ENCODE peak calls at places on chromosomes 4 and X, in eight cellular contexts. T, I, A, W, R, E, Y and P are unnamed samples.

GRCh38 chrX:46687619-46688018 is 71.3 kb downstream of the SLC9A7 start:
- DNase-seq in E (no peak), R (no peak), I (no peak), W (no peak), Y (no peak), A (no peak), T (no peak), P (no peak)

GRCh38 chrX:24334473-24334872 is 20.6 kb upstream of the SUPT20HL2 start:
- DNase-seq in R (no peak), W (no peak), A (no peak), I (no peak), E (no peak), Y (no peak), T (no peak), P (no peak)

GRCh38 chr4:57612279-57612678 is 502.1 kb upstream of the IGFBP7 start:
- DNase-seq in Y (no peak), R (no peak), A (no peak), I (no peak), E (no peak), T (no peak), W (no peak), P (peak; percentile 27)

GRCh38 chrX:31836479-31836878 is 764.6 kb upstream of the FTHL17 start:
- DNase-seq in R (no peak), A (no peak), W (no peak), Y (no peak), E (no peak), I (no peak), T (no peak), P (no peak)

GRCh38 chr4:120749445-120750151 is 172.9 kb downstream of the PRDM5 start:
- DNase-seq in T (no peak), Y (no peak), R (no peak), I (no peak), W (no peak), A (no peak), E (no peak), P (no peak)

GRCh38 chrX:66015152-66015827 is 24.6 kb downstream of the VSIG4 start:
- DNase-seq in R (no peak), I (no peak), Y (no peak), W (no peak), T (no peak), E (no peak), A (no peak), P (no peak)

GRCh38 chr4:36734296-36734695 is 452.9 kb downstream of the DTHD1 start:
- DNase-seq in I (no peak), Y (no peak), W (no peak), R (no peak), T (no peak), E (no peak), A (no peak), P (no peak)

GRCh38 chr4:122218762-122219161 is 66.6 kb downstream of the BLTP1 start:
- DNase-seq in I (no peak), T (no peak), W (peak; percentile 7), R (no peak), Y (no peak), E (no peak), A (no peak), P (no peak)

GRCh38 chrX:1221296-1221845 is 8.9 kb upstream of the CRLF2 start:
- DNase-seq in A (no peak), E (no peak), T (no peak), W (no peak), I (no peak), R (no peak), Y (no peak), P (no peak)

GRCh38 chrX:24782011-24782410 is 88.3 kb downstream of the POLA1 start:
- DNase-seq in W (no peak), E (no peak), Y (no peak), T (no peak), R (no peak), A (no peak), I (no peak), P (no peak)

GRCh38 chr4:142813388-142813787 is 32.7 kb downstream of the INPP4B start:
- DNase-seq in I (no peak), E (no peak), T (no peak), A (no peak), W (no peak), Y (no peak), R (no peak), P (no peak)

GRCh38 chr4:79022529-79022928 is 83.3 kb upstream of the PAQR3 start:
- DNase-seq in W (no peak), T (no peak), A (no peak), E (no peak), R (no peak), Y (no peak), I (no peak), P (no peak)

GRCh38 chrX:118726887-118727685 is at the start of gene IL13RA1:
- DNase-seq in I (no peak), Y (no peak), E (peak; percentile 10), R (peak; percentile 88), W (peak; percentile 56), A (no peak), T (no peak), P (no peak)

GRCh38 chrX:133689997-133690599 is 274.8 kb upstream of the GPC4 start:
- DNase-seq in I (no peak), R (no peak), W (no peak), E (no peak), Y (no peak), T (no peak), A (no peak), P (no peak)

GRCh38 chrX:135931644-135932487 is 38.4 kb downstream of the SAGE1 start:
- DNase-seq in Y (peak; percentile 14), A (peak; percentile 17), W (no peak), I (peak; percentile 11), T (peak; percentile 10), R (no peak), E (peak; percentile 30), P (no peak)

GRCh38 chrX:119996600-119997524 is 53.3 kb upstream of the NKAP start:
- DNase-seq in E (no peak), Y (no peak), I (no peak), R (no peak), T (no peak), A (no peak), W (no peak), P (no peak)

GRCh38 chrX:21870494-21870893 is 14.7 kb downstream of the YY2 start:
- DNase-seq in W (no peak), T (no peak), E (no peak), R (no peak), Y (no peak), A (no peak), I (no peak), P (no peak)

GRCh38 chrX:47623540-47624027 is 3.9 kb upstream of the SYN1 start:
- DNase-seq in T (peak; percentile 27), E (peak; percentile 34), W (peak; percentile 78), I (no peak), Y (no peak), A (peak; percentile 19), R (peak; percentile 69), P (no peak)

GRCh38 chr4:170248029-170248428 is 158.3 kb upstream of the AADAT start:
- DNase-seq in Y (no peak), I (no peak), T (no peak), W (no peak), R (no peak), A (no peak), E (no peak), P (no peak)

GRCh38 chr4:15920723-15921591 is 17.6 kb downstream of the FGFBP1 start:
- DNase-seq in R (no peak), A (no peak), W (peak; percentile 75), T (peak; percentile 91), I (no peak), E (no peak), Y (no peak), P (peak; percentile 94)

GRCh38 chr4:108360857-108361820 is 192.4 kb upstream of the LEF1 start:
- DNase-seq in T (peak; percentile 69), I (no peak), E (no peak), Y (no peak), W (peak; percentile 41), A (no peak), R (no peak), P (no peak)

GRCh38 chr4:8199594-8200301 is 658 bp downstream of the SH3TC1 start:
- DNase-seq in A (peak; percentile 18), Y (no peak), W (no peak), E (peak; percentile 23), T (no peak), I (no peak), R (no peak), P (no peak)

GRCh38 chr4:149752729-149753128 is 62.9 kb downstream of the IQCM start:
- DNase-seq in E (no peak), Y (no peak), T (no peak), A (no peak), R (no peak), I (no peak), W (no peak), P (no peak)

GRCh38 chrX:53682885-53683555 is 3.5 kb downstream of the HUWE1 start:
- DNase-seq in A (peak; percentile 20), T (no peak), E (peak; percentile 25), I (no peak), R (no peak), W (peak; percentile 4), Y (no peak), P (no peak)

GRCh38 chr4:80153800-80154546 is 43.3 kb upstream of the PRDM8 start:
- DNase-seq in R (no peak), W (no peak), Y (no peak), I (no peak), E (no peak), A (no peak), T (no peak), P (no peak)